ENCODE peak calls at places on chromosomes 11 and 22, in seven cellular contexts. One of them, this sample, is unnamed.

GRCh38 chr11:118084247-118084646 is 2.5 kb downstream of the SMIM35 start:
- DNase-seq in adrenal gland: no peak
- DNase-seq in pancreas: no peak
- DNase-seq in hepatocyte: peak
- DNase-seq in tibial nerve: no peak
- DNase-seq in suprapubic skin: no peak
- DNase-seq in dorsolateral prefrontal cortex: no peak
- DNase-seq in this sample: peak

GRCh38 chr11:129705341-129705740 is 110.3 kb upstream of the TMEM45B start:
- DNase-seq in adrenal gland: no peak
- DNase-seq in pancreas: no peak
- DNase-seq in hepatocyte: no peak
- DNase-seq in tibial nerve: no peak
- DNase-seq in suprapubic skin: peak
- DNase-seq in dorsolateral prefrontal cortex: no peak
- DNase-seq in this sample: no peak

GRCh38 chr11:34449013-34449412 is 10.3 kb downstream of the CAT start:
- DNase-seq in adrenal gland: no peak
- DNase-seq in pancreas: no peak
- DNase-seq in hepatocyte: no peak
- DNase-seq in tibial nerve: no peak
- DNase-seq in suprapubic skin: no peak
- DNase-seq in dorsolateral prefrontal cortex: no peak
- DNase-seq in this sample: no peak

GRCh38 chr22:48393041-48393370 is 1434.7 kb downstream of the BRD1 start:
- DNase-seq in adrenal gland: no peak
- DNase-seq in pancreas: no peak
- DNase-seq in hepatocyte: no peak
- DNase-seq in tibial nerve: no peak
- DNase-seq in suprapubic skin: peak
- DNase-seq in dorsolateral prefrontal cortex: peak
- DNase-seq in this sample: no peak

GRCh38 chr22:50528682-50529415 is 963 bp downstream of the TYMP start:
- DNase-seq in adrenal gland: no peak
- DNase-seq in pancreas: peak
- DNase-seq in hepatocyte: no peak
- DNase-seq in tibial nerve: no peak
- DNase-seq in suprapubic skin: peak
- DNase-seq in dorsolateral prefrontal cortex: no peak
- DNase-seq in this sample: no peak

GRCh38 chr11:36306888-36307287 is 10.8 kb downstream of the PRR5L start:
- DNase-seq in adrenal gland: no peak
- DNase-seq in pancreas: no peak
- DNase-seq in hepatocyte: peak
- DNase-seq in tibial nerve: peak
- DNase-seq in suprapubic skin: no peak
- DNase-seq in dorsolateral prefrontal cortex: no peak
- DNase-seq in this sample: no peak

GRCh38 chr11:18027475-18027874 is 14.6 kb upstream of the SERGEF start:
- DNase-seq in adrenal gland: no peak
- DNase-seq in pancreas: no peak
- DNase-seq in hepatocyte: no peak
- DNase-seq in tibial nerve: no peak
- DNase-seq in suprapubic skin: no peak
- DNase-seq in dorsolateral prefrontal cortex: no peak
- DNase-seq in this sample: no peak

GRCh38 chr11:2791521-2792375 is 92.0 kb upstream of the KCNQ1OT1 start:
- DNase-seq in adrenal gland: peak
- DNase-seq in pancreas: peak
- DNase-seq in hepatocyte: no peak
- DNase-seq in tibial nerve: no peak
- DNase-seq in suprapubic skin: peak
- DNase-seq in dorsolateral prefrontal cortex: no peak
- DNase-seq in this sample: no peak

GRCh38 chr11:79616392-79616831 is 175.6 kb upstream of the TENM4 start:
- DNase-seq in adrenal gland: no peak
- DNase-seq in pancreas: no peak
- DNase-seq in hepatocyte: peak
- DNase-seq in tibial nerve: no peak
- DNase-seq in suprapubic skin: no peak
- DNase-seq in dorsolateral prefrontal cortex: no peak
- DNase-seq in this sample: no peak

GRCh38 chr22:11253000-11253511 is 4274.9 kb upstream of the OR11H1 start:
- DNase-seq in adrenal gland: peak
- DNase-seq in pancreas: peak
- DNase-seq in hepatocyte: peak
- DNase-seq in tibial nerve: no peak
- DNase-seq in suprapubic skin: peak
- DNase-seq in dorsolateral prefrontal cortex: no peak
- DNase-seq in this sample: no peak

GRCh38 chr11:95700471-95700817 is 89.1 kb downstream of the FAM76B start:
- DNase-seq in adrenal gland: no peak
- DNase-seq in pancreas: no peak
- DNase-seq in hepatocyte: no peak
- DNase-seq in tibial nerve: no peak
- DNase-seq in suprapubic skin: no peak
- DNase-seq in dorsolateral prefrontal cortex: no peak
- DNase-seq in this sample: no peak

GRCh38 chr11:77171885-77172665 is 44.0 kb downstream of the MYO7A start:
- DNase-seq in adrenal gland: no peak
- DNase-seq in pancreas: no peak
- DNase-seq in hepatocyte: peak
- DNase-seq in tibial nerve: no peak
- DNase-seq in suprapubic skin: no peak
- DNase-seq in dorsolateral prefrontal cortex: no peak
- DNase-seq in this sample: no peak

GRCh38 chr11:132718711-132719641 is 813.3 kb downstream of the OPCML start:
- DNase-seq in adrenal gland: no peak
- DNase-seq in pancreas: no peak
- DNase-seq in hepatocyte: no peak
- DNase-seq in tibial nerve: no peak
- DNase-seq in suprapubic skin: no peak
- DNase-seq in dorsolateral prefrontal cortex: peak
- DNase-seq in this sample: no peak

GRCh38 chr11:130629039-130629438 is 180.6 kb downstream of the ADAMTS15 start:
- DNase-seq in adrenal gland: no peak
- DNase-seq in pancreas: no peak
- DNase-seq in hepatocyte: no peak
- DNase-seq in tibial nerve: no peak
- DNase-seq in suprapubic skin: no peak
- DNase-seq in dorsolateral prefrontal cortex: no peak
- DNase-seq in this sample: no peak

GRCh38 chr11:13434247-13435205 is 28.5 kb downstream of the BTBD10 start:
- DNase-seq in adrenal gland: no peak
- DNase-seq in pancreas: no peak
- DNase-seq in hepatocyte: no peak
- DNase-seq in tibial nerve: no peak
- DNase-seq in suprapubic skin: no peak
- DNase-seq in dorsolateral prefrontal cortex: no peak
- DNase-seq in this sample: no peak

GRCh38 chr22:38923463-38924196 is 33.8 kb upstream of the APOBEC3A start:
- DNase-seq in adrenal gland: peak
- DNase-seq in pancreas: no peak
- DNase-seq in hepatocyte: peak
- DNase-seq in tibial nerve: peak
- DNase-seq in suprapubic skin: no peak
- DNase-seq in dorsolateral prefrontal cortex: peak
- DNase-seq in this sample: peak

GRCh38 chr11:10019906-10020682 is 273.9 kb downstream of the SBF2 start:
- DNase-seq in adrenal gland: no peak
- DNase-seq in pancreas: no peak
- DNase-seq in hepatocyte: peak
- DNase-seq in tibial nerve: peak
- DNase-seq in suprapubic skin: no peak
- DNase-seq in dorsolateral prefrontal cortex: no peak
- DNase-seq in this sample: no peak

GRCh38 chr22:47659467-47660302 is 897.2 kb downstream of the TBC1D22A start:
- DNase-seq in adrenal gland: no peak
- DNase-seq in pancreas: no peak
- DNase-seq in hepatocyte: no peak
- DNase-seq in tibial nerve: no peak
- DNase-seq in suprapubic skin: no peak
- DNase-seq in dorsolateral prefrontal cortex: no peak
- DNase-seq in this sample: no peak

GRCh38 chr11:33949201-33949913 is 57.5 kb upstream of the LMO2 start:
- DNase-seq in adrenal gland: no peak
- DNase-seq in pancreas: no peak
- DNase-seq in hepatocyte: no peak
- DNase-seq in tibial nerve: no peak
- DNase-seq in suprapubic skin: no peak
- DNase-seq in dorsolateral prefrontal cortex: peak
- DNase-seq in this sample: peak

GRCh38 chr11:16584569-16584968 is 153.9 kb upstream of the C11orf58 start:
- DNase-seq in adrenal gland: no peak
- DNase-seq in pancreas: no peak
- DNase-seq in hepatocyte: no peak
- DNase-seq in tibial nerve: no peak
- DNase-seq in suprapubic skin: no peak
- DNase-seq in dorsolateral prefrontal cortex: no peak
- DNase-seq in this sample: no peak

GRCh38 chr11:60926500-60926899 is 2.2 kb downstream of the TMEM132A start:
- DNase-seq in adrenal gland: no peak
- DNase-seq in pancreas: no peak
- DNase-seq in hepatocyte: no peak
- DNase-seq in tibial nerve: no peak
- DNase-seq in suprapubic skin: no peak
- DNase-seq in dorsolateral prefrontal cortex: peak
- DNase-seq in this sample: no peak

GRCh38 chr11:68271023-68271780 is 571 bp downstream of the C11orf24 start:
- DNase-seq in adrenal gland: no peak
- DNase-seq in pancreas: peak
- DNase-seq in hepatocyte: peak
- DNase-seq in tibial nerve: peak
- DNase-seq in suprapubic skin: peak
- DNase-seq in dorsolateral prefrontal cortex: peak
- DNase-seq in this sample: peak

GRCh38 chr11:129075757-129076156 is 116.4 kb downstream of the ARHGAP32 start:
- DNase-seq in adrenal gland: no peak
- DNase-seq in pancreas: no peak
- DNase-seq in hepatocyte: no peak
- DNase-seq in tibial nerve: no peak
- DNase-seq in suprapubic skin: no peak
- DNase-seq in dorsolateral prefrontal cortex: no peak
- DNase-seq in this sample: no peak

GRCh38 chr11:76861490-76861953 is 804 bp downstream of the ACER3 start:
- DNase-seq in adrenal gland: no peak
- DNase-seq in pancreas: no peak
- DNase-seq in hepatocyte: peak
- DNase-seq in tibial nerve: no peak
- DNase-seq in suprapubic skin: no peak
- DNase-seq in dorsolateral prefrontal cortex: no peak
- DNase-seq in this sample: no peak

GRCh38 chr11:118640332-118641154 is 33.1 kb downstream of the PHLDB1 start:
- DNase-seq in adrenal gland: no peak
- DNase-seq in pancreas: no peak
- DNase-seq in hepatocyte: no peak
- DNase-seq in tibial nerve: no peak
- DNase-seq in suprapubic skin: no peak
- DNase-seq in dorsolateral prefrontal cortex: no peak
- DNase-seq in this sample: no peak

DNA sequence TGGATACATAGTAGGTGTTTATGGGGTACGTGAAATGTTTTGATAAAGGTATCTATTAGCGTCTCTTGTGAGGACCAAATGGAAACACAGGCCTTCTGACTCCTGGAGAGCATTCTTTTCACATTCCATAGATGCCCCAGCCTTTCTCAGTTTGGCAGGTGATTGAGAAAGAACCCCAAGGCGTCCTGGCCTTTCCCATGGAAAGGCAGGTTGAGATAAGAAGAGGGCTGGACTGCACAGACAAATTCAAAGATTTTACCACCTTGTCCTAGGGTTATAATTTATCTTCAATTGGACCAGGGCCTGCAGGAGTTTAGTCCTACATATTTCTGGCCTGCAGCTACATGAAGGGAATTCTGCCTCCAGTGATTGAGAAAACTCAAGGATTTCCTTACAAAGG is 661 bp upstream of the OLFML1 start:
- DNase-seq in adrenal gland: no peak
- DNase-seq in pancreas: no peak
- DNase-seq in hepatocyte: no peak
- DNase-seq in tibial nerve: no peak
- DNase-seq in suprapubic skin: no peak
- DNase-seq in dorsolateral prefrontal cortex: no peak
- DNase-seq in this sample: no peak
- H3K27ac ChIP-seq in adrenal gland: no peak
- H3K27ac ChIP-seq in pancreas: no peak
- H3K27ac ChIP-seq in hepatocyte: peak
- H3K27ac ChIP-seq in tibial nerve: peak
- H3K27ac ChIP-seq in suprapubic skin: peak
- H3K27ac ChIP-seq in dorsolateral prefrontal cortex: no peak
- H3K27ac ChIP-seq in this sample: no peak

GRCh38 chr22:19169002-19169946 is 9.3 kb downstream of the SLC25A1 start:
- DNase-seq in adrenal gland: no peak
- DNase-seq in pancreas: peak
- DNase-seq in hepatocyte: peak
- DNase-seq in tibial nerve: no peak
- DNase-seq in suprapubic skin: no peak
- DNase-seq in dorsolateral prefrontal cortex: no peak
- DNase-seq in this sample: no peak
- H3K27ac ChIP-seq in adrenal gland: no peak
- H3K27ac ChIP-seq in pancreas: no peak
- H3K27ac ChIP-seq in hepatocyte: no peak
- H3K27ac ChIP-seq in tibial nerve: no peak
- H3K27ac ChIP-seq in suprapubic skin: no peak
- H3K27ac ChIP-seq in dorsolateral prefrontal cortex: no peak
- H3K27ac ChIP-seq in this sample: no peak

GRCh38 chr11:102546427-102546826 is 15.9 kb upstream of the MMP7 start:
- DNase-seq in adrenal gland: no peak
- DNase-seq in pancreas: no peak
- DNase-seq in hepatocyte: no peak
- DNase-seq in tibial nerve: no peak
- DNase-seq in suprapubic skin: no peak
- DNase-seq in dorsolateral prefrontal cortex: no peak
- DNase-seq in this sample: no peak

GRCh38 chr11:102544594-102544993 is 14.0 kb upstream of the MMP7 start:
- DNase-seq in adrenal gland: no peak
- DNase-seq in pancreas: no peak
- DNase-seq in hepatocyte: no peak
- DNase-seq in tibial nerve: no peak
- DNase-seq in suprapubic skin: no peak
- DNase-seq in dorsolateral prefrontal cortex: no peak
- DNase-seq in this sample: no peak

GRCh38 chr11:102551188-102551781 is 20.7 kb upstream of the MMP7 start:
- DNase-seq in adrenal gland: no peak
- DNase-seq in pancreas: no peak
- DNase-seq in hepatocyte: no peak
- DNase-seq in tibial nerve: no peak
- DNase-seq in suprapubic skin: no peak
- DNase-seq in dorsolateral prefrontal cortex: no peak
- DNase-seq in this sample: no peak

GRCh38 chr11:102546923-102547471 is 16.4 kb upstream of the MMP7 start:
- DNase-seq in adrenal gland: no peak
- DNase-seq in pancreas: no peak
- DNase-seq in hepatocyte: no peak
- DNase-seq in tibial nerve: no peak
- DNase-seq in suprapubic skin: no peak
- DNase-seq in dorsolateral prefrontal cortex: no peak
- DNase-seq in this sample: no peak

GRCh38 chr11:102545701-102546100 is 15.2 kb upstream of the MMP7 start:
- DNase-seq in adrenal gland: no peak
- DNase-seq in pancreas: no peak
- DNase-seq in hepatocyte: no peak
- DNase-seq in tibial nerve: no peak
- DNase-seq in suprapubic skin: no peak
- DNase-seq in dorsolateral prefrontal cortex: no peak
- DNase-seq in this sample: no peak
- H3K27ac ChIP-seq in adrenal gland: no peak
- H3K27ac ChIP-seq in pancreas: no peak
- H3K27ac ChIP-seq in hepatocyte: no peak
- H3K27ac ChIP-seq in tibial nerve: no peak
- H3K27ac ChIP-seq in suprapubic skin: no peak
- H3K27ac ChIP-seq in dorsolateral prefrontal cortex: no peak
- H3K27ac ChIP-seq in this sample: no peak

GRCh38 chr22:31135706-31136105 is 4.6 kb downstream of the PLA2G3 start:
- DNase-seq in adrenal gland: no peak
- DNase-seq in pancreas: peak
- DNase-seq in hepatocyte: no peak
- DNase-seq in tibial nerve: no peak
- DNase-seq in suprapubic skin: no peak
- DNase-seq in dorsolateral prefrontal cortex: no peak
- DNase-seq in this sample: no peak
- H3K27ac ChIP-seq in adrenal gland: no peak
- H3K27ac ChIP-seq in pancreas: no peak
- H3K27ac ChIP-seq in hepatocyte: no peak
- H3K27ac ChIP-seq in tibial nerve: no peak
- H3K27ac ChIP-seq in suprapubic skin: no peak
- H3K27ac ChIP-seq in dorsolateral prefrontal cortex: no peak
- H3K27ac ChIP-seq in this sample: no peak